ENCODE peak calls at places on chromosomes 2 and 18, in six cellular contexts. T, K, O, M, L and I are unnamed samples.

GRCh38 chr18:62452280-62452824 is 70.5 kb upstream of the ZCCHC2 start:
- DNase-seq in O (no peak), K (peak), M (no peak), T (no peak), L (no peak), I (no peak)

GRCh38 chr2:25044990-25045389 is 3.1 kb downstream of the EFR3B start:
- DNase-seq in L (no peak), K (no peak), T (no peak), O (no peak), M (no peak), I (no peak)

GRCh38 chr2:165621086-165621560 is 151.6 kb downstream of the CSRNP3 start:
- DNase-seq in L (no peak), T (no peak), M (no peak), O (no peak), K (no peak), I (no peak)

GRCh38 chr2:52220393-52220792 is 1188.5 kb upstream of the NRXN1 start:
- DNase-seq in T (no peak), L (no peak), K (no peak), M (peak), O (no peak), I (no peak)

GRCh38 chr18:62716679-62717058 is 1.3 kb downstream of the PHLPP1 start:
- DNase-seq in K (peak), M (peak), T (peak), O (peak), L (peak), I (peak)

GRCh38 chr2:190481339-190481738 is 53.2 kb downstream of the NEMP2 start:
- DNase-seq in M (no peak), O (no peak), L (no peak), K (no peak), T (no peak), I (peak)

GRCh38 chr2:165675551-165675968 is 118.5 kb downstream of the GALNT3 start:
- DNase-seq in K (peak), M (no peak), O (no peak), T (no peak), L (no peak), I (no peak)

GRCh38 chr2:219302412-219302968 is 6.7 kb downstream of the PTPRN start:
- DNase-seq in M (no peak), K (no peak), T (peak), L (no peak), O (no peak), I (no peak)

GRCh38 chr2:37711308-37711731 is 39.9 kb upstream of the CDC42EP3 start:
- DNase-seq in O (peak), T (no peak), K (peak), L (no peak), M (no peak), I (no peak)

GRCh38 chr2:1750935-1751767 is 6.8 kb upstream of the PXDN start:
- DNase-seq in O (peak), M (peak), K (peak), T (no peak), L (peak), I (peak)

GRCh38 chr2:213306320-213306942 is 22.2 kb downstream of the SPAG16 start:
- DNase-seq in O (no peak), M (peak), K (peak), T (no peak), L (no peak), I (no peak)

GRCh38 chr2:43745457-43745856 is 28.4 kb upstream of the DYNC2LI1 start:
- DNase-seq in L (no peak), O (no peak), K (no peak), T (no peak), M (no peak), I (no peak)

GRCh38 chr2:27763907-27764267 is 7.6 kb upstream of the MRPL33 start:
- DNase-seq in K (no peak), T (no peak), L (no peak), O (no peak), M (no peak), I (no peak)

GRCh38 chr2:23756593-23757292 is 170.2 kb downstream of the ATAD2B start:
- DNase-seq in L (no peak), T (no peak), M (no peak), O (no peak), K (no peak), I (no peak)

GRCh38 chr18:49032189-49032584 is 81.4 kb upstream of the SMAD7 start:
- DNase-seq in K (no peak), M (no peak), L (no peak), O (no peak), T (no peak), I (no peak)

GRCh38 chr2:21939961-21940360 is 816.2 kb downstream of the TDRD15 start:
- DNase-seq in O (no peak), L (no peak), T (no peak), M (no peak), K (no peak), I (no peak)

GRCh38 chr2:148447877-148448276 is 196.7 kb upstream of the EPC2 start:
- DNase-seq in T (no peak), L (no peak), O (no peak), M (no peak), K (no peak), I (no peak)

GRCh38 chr2:131145040-131145439 is 39.9 kb downstream of the PLEKHB2 start:
- DNase-seq in M (no peak), O (no peak), L (no peak), K (no peak), T (no peak), I (no peak)

GRCh38 chr2:157046396-157046795 is 211.1 kb upstream of the GALNT5 start:
- DNase-seq in M (no peak), K (no peak), L (no peak), T (no peak), O (no peak), I (no peak)

GRCh38 chr2:188293601-188294482 is 2.2 kb downstream of the GULP1 start:
- DNase-seq in L (no peak), O (no peak), K (peak), T (no peak), M (peak), I (no peak)

GRCh38 chr18:30970201-30970816 is 72.2 kb downstream of the DSC3 start:
- DNase-seq in O (peak), M (no peak), K (peak), L (no peak), T (no peak), I (no peak)

GRCh38 chr2:48469731-48470130 is 60.2 kb upstream of the STON1 start:
- DNase-seq in O (no peak), M (no peak), K (no peak), T (no peak), L (no peak), I (no peak)
- H3K27ac ChIP-seq in O (no peak), M (no peak), K (no peak), T (no peak), L (no peak), I (no peak)

GRCh38 chr2:152505495-152505906 is 170.5 kb downstream of the FMNL2 start:
- DNase-seq in L (no peak), K (peak), O (no peak), T (no peak), M (peak), I (peak)

GRCh38 chr2:152507941-152508340 is 173.0 kb downstream of the FMNL2 start:
- DNase-seq in L (no peak), T (no peak), M (no peak), O (no peak), K (no peak), I (no peak)

GRCh38 chr2:152506843-152507242 is 171.9 kb downstream of the FMNL2 start:
- DNase-seq in K (peak), M (no peak), T (no peak), L (no peak), O (no peak), I (no peak)

GRCh38 chr2:152508446-152508845 is 173.5 kb downstream of the FMNL2 start:
- DNase-seq in O (no peak), L (no peak), M (no peak), K (peak), T (no peak), I (no peak)

DNA sequence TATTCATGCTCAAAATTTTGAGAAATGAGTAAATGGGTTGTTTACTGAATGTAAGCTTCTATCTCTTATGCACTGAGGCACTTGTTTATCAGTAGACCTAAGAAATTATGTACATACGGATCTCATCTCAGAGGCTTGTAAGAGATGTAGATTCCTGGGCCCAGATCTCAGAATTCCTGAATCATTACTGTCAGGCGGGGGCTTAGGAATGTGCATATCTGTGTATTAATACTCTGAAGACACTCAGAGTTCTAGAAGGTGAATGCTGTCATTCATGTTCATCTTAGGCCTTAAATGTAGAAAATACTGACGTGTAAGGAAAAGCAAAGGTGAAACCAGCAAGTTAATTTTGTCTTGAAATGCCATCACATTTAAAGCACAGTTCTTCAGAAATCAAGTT is 169.6 kb downstream of the FMNL2 start:
- DNase-seq in L (no peak), T (no peak), K (no peak), M (no peak), O (no peak), I (no peak)
- H3K27ac ChIP-seq in L (no peak), T (no peak), K (no peak), M (no peak), O (no peak), I (peak)

DNA sequence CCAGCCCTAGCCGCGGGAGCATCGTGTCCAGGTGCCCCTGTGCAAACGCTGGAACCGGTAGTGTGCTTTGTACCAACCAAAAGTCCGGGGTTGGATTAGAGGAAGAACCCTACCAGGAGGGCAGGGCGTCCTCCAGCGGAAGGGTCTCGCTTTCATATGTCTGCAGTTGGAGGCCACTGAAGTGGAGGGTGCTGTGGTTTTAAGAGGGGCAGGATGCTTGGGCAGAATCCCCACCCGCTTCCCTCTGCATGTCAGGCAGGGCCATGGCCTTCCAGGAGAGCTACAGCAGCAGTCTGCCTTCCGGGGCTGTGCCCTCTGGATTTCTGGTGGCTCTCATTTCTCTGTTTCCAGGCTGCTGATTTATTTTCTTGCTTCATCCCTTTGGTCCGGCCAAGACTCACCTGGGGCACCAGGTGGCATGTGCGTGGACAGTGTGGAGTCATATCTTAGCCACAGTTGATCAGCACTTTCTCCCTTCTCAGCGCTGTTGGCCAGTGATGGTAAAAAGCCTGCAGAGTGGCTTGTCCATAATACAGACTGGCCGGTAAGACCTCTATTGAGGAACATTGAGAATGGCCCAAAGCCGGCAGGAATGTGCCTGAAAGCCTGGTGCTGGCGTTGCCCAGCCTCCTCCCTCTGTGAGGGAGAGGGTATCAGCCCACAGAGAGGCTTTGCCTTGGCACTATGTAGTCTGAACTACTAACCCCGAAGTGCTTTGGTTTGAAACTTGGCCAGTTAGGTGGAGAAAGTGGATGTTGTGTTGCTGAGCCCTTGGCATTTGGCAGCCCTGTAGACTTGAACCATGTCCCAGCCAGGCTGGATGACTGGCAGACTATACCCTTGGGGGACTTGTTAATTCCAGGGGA is 1.8 kb downstream of the AGAP1 start:
- DNase-seq in M (no peak), O (no peak), L (no peak), T (no peak), K (peak), I (peak)
- H3K27ac ChIP-seq in M (no peak), O (no peak), L (no peak), T (no peak), K (peak), I (peak)

GRCh38 chr2:229642371-229642770 is 72.0 kb downstream of the DNER start:
- DNase-seq in O (no peak), K (peak), L (no peak), M (no peak), T (no peak), I (no peak)
- H3K27ac ChIP-seq in O (no peak), K (no peak), L (no peak), M (no peak), T (no peak), I (no peak)

DNA sequence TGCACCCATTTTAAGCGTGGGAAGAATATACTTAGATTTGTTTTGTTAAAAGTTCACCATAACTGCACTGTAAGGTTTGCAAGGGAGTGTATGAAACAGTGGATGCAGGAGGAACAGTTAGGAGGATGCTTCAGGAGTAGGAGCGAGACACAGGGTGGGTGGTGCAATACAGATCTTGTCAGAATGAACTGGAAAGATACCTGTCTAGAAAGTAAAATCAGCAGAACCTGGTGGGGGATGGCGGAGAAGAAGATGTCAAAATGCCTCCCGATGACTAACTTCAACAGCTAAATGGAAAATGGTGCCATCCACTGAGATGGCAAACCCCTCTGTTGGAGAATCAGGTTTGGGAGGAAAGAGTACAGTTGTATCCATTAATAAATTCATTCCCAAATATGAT is 18.2 kb downstream of the LANCL1 start:
- DNase-seq in K (no peak), M (no peak), O (no peak), L (no peak), T (no peak), I (no peak)
- H3K27ac ChIP-seq in K (no peak), M (no peak), O (no peak), L (no peak), T (no peak), I (no peak)

DNA sequence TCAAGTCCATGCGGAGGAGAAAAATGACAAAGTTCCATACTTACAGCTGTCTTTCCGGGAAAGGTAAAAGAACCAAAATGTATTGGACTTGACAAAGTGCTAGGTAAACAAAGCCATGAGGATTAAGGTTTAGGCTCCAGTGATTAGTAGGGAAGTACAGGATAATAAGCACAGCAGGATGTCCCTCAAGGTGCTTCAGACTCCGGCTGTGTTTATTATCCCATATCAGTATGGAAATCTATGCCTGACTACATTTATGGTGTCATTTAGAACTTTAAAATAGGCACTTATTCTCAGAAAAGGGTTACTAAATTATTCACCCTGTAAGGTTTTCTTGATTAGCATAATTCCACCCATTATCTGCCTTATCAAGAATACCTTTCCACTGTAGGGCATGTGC is 136.3 kb upstream of the CCDC68 start:
- DNase-seq in M (no peak), O (no peak), L (no peak), T (no peak), K (no peak), I (no peak)
- H3K27ac ChIP-seq in M (no peak), O (no peak), L (no peak), T (no peak), K (no peak), I (no peak)

GRCh38 chr2:240129731-240130392 is 6.2 kb downstream of the COPS9 start:
- DNase-seq in O (no peak), T (no peak), L (no peak), K (no peak), M (no peak), I (no peak)

GRCh38 chr2:240130393-240131195 is 5.5 kb downstream of the COPS9 start:
- DNase-seq in K (no peak), M (no peak), T (no peak), L (no peak), O (no peak), I (no peak)

GRCh38 chr2:240128608-240129144 is 7.4 kb downstream of the COPS9 start:
- DNase-seq in T (no peak), K (no peak), O (no peak), M (no peak), L (no peak), I (no peak)

GRCh38 chr2:240127911-240128607 is 8.0 kb downstream of the COPS9 start:
- DNase-seq in M (no peak), K (no peak), O (no peak), T (no peak), L (no peak), I (no peak)

DNA sequence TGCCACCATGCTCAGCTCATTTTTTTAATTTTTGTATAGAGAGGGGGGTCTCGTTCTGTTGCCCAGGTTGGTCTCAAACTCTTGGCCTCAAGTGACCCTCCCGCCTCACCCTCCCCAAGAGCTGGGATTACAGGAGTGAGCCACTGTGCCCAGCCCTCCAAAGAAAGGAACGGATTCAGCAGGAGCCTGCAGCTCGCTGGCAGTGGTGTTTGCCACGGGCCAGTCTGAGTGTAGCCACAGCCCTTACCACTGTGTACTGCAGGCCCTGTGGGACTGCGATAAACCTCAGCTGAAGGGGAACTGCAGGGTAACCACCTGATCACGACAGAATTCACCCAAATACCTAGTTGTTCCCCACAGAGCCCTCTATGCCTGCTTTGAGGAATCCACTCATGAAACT is 6.8 kb downstream of the COPS9 start:
- DNase-seq in O (no peak), K (no peak), T (no peak), M (no peak), L (no peak), I (no peak)
- H3K27ac ChIP-seq in O (no peak), K (no peak), T (no peak), M (no peak), L (no peak), I (no peak)

GRCh38 chr2:234490239-234491074 is 6.4 kb downstream of the ARL4C start:
- DNase-seq in T (no peak), O (no peak), M (no peak), K (no peak), L (no peak), I (no peak)

GRCh38 chr2:234493117-234493516 is 3.8 kb downstream of the ARL4C start:
- DNase-seq in O (no peak), M (no peak), T (no peak), K (no peak), L (no peak), I (no peak)

GRCh38 chr2:234492687-234493086 is 4.2 kb downstream of the ARL4C start:
- DNase-seq in L (no peak), T (no peak), M (no peak), K (no peak), O (no peak), I (no peak)

GRCh38 chr2:234491281-234491680 is 5.6 kb downstream of the ARL4C start:
- DNase-seq in M (no peak), L (no peak), O (no peak), K (peak), T (no peak), I (no peak)

DNA sequence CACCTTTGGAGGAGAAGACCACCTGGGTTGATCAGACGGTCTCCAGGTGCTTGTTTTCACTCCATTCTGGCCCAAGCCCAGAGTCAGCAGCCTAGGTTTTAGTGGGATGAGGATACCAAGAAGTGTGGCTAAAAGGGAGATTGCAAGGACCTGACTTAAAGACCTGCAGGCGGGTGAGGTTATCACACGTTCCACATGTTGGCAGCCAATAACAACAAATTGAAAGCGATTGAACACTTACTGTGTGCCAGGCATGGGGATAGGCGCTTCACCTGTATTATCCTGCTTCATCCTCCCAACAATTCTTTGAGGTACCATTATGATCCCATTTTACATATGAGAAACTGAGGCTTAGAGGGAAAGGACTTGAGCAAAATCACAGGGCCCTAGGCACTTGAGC is 5.0 kb downstream of the ARL4C start:
- DNase-seq in L (no peak), T (no peak), K (peak), O (no peak), M (no peak), I (no peak)
- H3K27ac ChIP-seq in L (no peak), T (no peak), K (peak), O (no peak), M (no peak), I (no peak)

GRCh38 chr2:216717491-216717901 is 22.1 kb upstream of the IGFBP5 start:
- DNase-seq in O (no peak), M (no peak), L (no peak), T (no peak), K (peak), I (no peak)
- H3K27ac ChIP-seq in O (no peak), M (no peak), L (no peak), T (no peak), K (peak), I (no peak)

GRCh38 chr18:34991152-34991551 is 50.1 kb upstream of the MAPRE2 start:
- DNase-seq in K (no peak), T (no peak), M (no peak), L (no peak), O (no peak), I (no peak)
- H3K27ac ChIP-seq in K (peak), T (no peak), M (no peak), L (no peak), O (no peak), I (peak)